ENCODE peak calls at places on chromosomes 2 and 18, in five cellular contexts. Q is IMR-90, U is transverse colon, P is body of pancreas, F is stomach. S is an unnamed sample.

GRCh38 chr2:218008060-218009040 is 5.6 kb upstream of the TNS1 start:
- DNase-seq in Q (peak), U (no peak), P (no peak), F (no peak), S (no peak)

GRCh38 chr18:44758821-44759624 is 78.3 kb downstream of the SETBP1 start:
- DNase-seq in Q (no peak), U (peak), P (no peak), F (no peak), S (no peak)

GRCh38 chr2:132429941-132430573 is 13.5 kb downstream of the GPR39 start:
- DNase-seq in Q (no peak), U (no peak), P (no peak), F (no peak), S (no peak)

GRCh38 chr2:214471382-214471781 is 60.5 kb downstream of the VWC2L start:
- DNase-seq in Q (no peak), U (no peak), P (no peak), F (no peak), S (no peak)

GRCh38 chr2:67840460-67841068 is 222.2 kb downstream of the C1D start:
- DNase-seq in Q (peak), U (peak), P (peak), F (peak), S (peak)

GRCh38 chr2:66270247-66270646 is 164.7 kb upstream of the MEIS1 start:
- DNase-seq in Q (no peak), U (no peak), P (no peak), F (no peak), S (no peak)

GRCh38 chr2:196549052-196549451 is 90.5 kb upstream of the CCDC150 start:
- DNase-seq in Q (no peak), U (no peak), P (no peak), F (no peak), S (no peak)

GRCh38 chr2:219277703-219278654 is 1.2 kb upstream of the DNAJB2 start:
- DNase-seq in Q (peak), U (peak), P (peak), F (peak), S (no peak)

GRCh38 chr2:158676295-158676694 is 118.8 kb upstream of the DAPL1 start:
- DNase-seq in Q (no peak), U (no peak), P (no peak), F (no peak), S (no peak)

GRCh38 chr2:105768961-105769452 is 24.3 kb downstream of the NCK2 start:
- DNase-seq in Q (peak), U (no peak), P (no peak), F (no peak), S (no peak)

GRCh38 chr2:47002480-47003381 is 87.1 kb upstream of the MCFD2 start:
- DNase-seq in Q (no peak), U (no peak), P (no peak), F (no peak), S (no peak)

GRCh38 chr2:70607121-70607551 is 53.5 kb upstream of the TGFA start:
- DNase-seq in Q (no peak), U (no peak), P (no peak), F (no peak), S (peak)

GRCh38 chr2:188244383-188244782 is 47.3 kb upstream of the GULP1 start:
- DNase-seq in Q (peak), U (no peak), P (no peak), F (no peak), S (no peak)

GRCh38 chr2:47189635-47190034 is 34.5 kb upstream of the STPG4 start:
- DNase-seq in Q (peak), U (no peak), P (no peak), F (no peak), S (no peak)

GRCh38 chr2:127514485-127514884 is 11.8 kb downstream of the IWS1 start:
- DNase-seq in Q (no peak), U (no peak), P (no peak), F (no peak), S (no peak)

GRCh38 chr2:148658807-148659722 is 14.5 kb downstream of the EPC2 start:
- DNase-seq in Q (peak), U (no peak), P (no peak), F (no peak), S (no peak)

GRCh38 chr2:159053186-159054031 is 85.0 kb downstream of the TANC1 start:
- DNase-seq in Q (peak), U (no peak), P (no peak), F (no peak), S (no peak)

GRCh38 chr2:63192889-63193778 is 142.5 kb downstream of the OTX1 start:
- DNase-seq in Q (no peak), U (no peak), P (no peak), F (no peak), S (no peak)

GRCh38 chr18:53796042-53796729 is 428.3 kb downstream of the MBD2 start:
- DNase-seq in Q (peak), U (no peak), P (no peak), F (no peak), S (peak)

GRCh38 chr2:214904176-214904575 is 94.7 kb upstream of the BARD1 start:
- DNase-seq in Q (no peak), U (no peak), P (no peak), F (no peak), S (no peak)

GRCh38 chr18:80245781-80246655 is 1.3 kb downstream of the PARD6G start:
- DNase-seq in Q (no peak), U (no peak), P (no peak), F (no peak), S (no peak)

GRCh38 chr2:219284501-219285347 is 5.6 kb downstream of the DNAJB2 start:
- DNase-seq in Q (no peak), U (no peak), P (no peak), F (no peak), S (no peak)

GRCh38 chr2:241102239-241102803 is at the start of gene MTERF4:
- DNase-seq in Q (peak), U (peak), P (peak), F (peak), S (peak)

GRCh38 chr2:208072250-208072892 is 47.0 kb upstream of the PLEKHM3 start:
- DNase-seq in Q (peak), U (peak), P (peak), F (peak), S (peak)

GRCh38 chr2:20108655-20109396 is 57.4 kb upstream of the LAPTM4A start:
- DNase-seq in Q (peak), U (peak), P (no peak), F (no peak), S (peak)

GRCh38 chr2:126783341-126783740 is 115.3 kb upstream of the TEX51 start:
- DNase-seq in Q (no peak), U (no peak), P (no peak), F (no peak), S (no peak)

GRCh38 chr2:26298638-26299393 is 47.1 kb upstream of the SELENOI start:
- DNase-seq in Q (peak), U (peak), P (peak), F (peak), S (no peak)

GRCh38 chr2:58614259-58614658 is 373.1 kb upstream of the FANCL start:
- DNase-seq in Q (no peak), U (no peak), P (no peak), F (no peak), S (no peak)

GRCh38 chr18:58715540-58715939 is 44.3 kb downstream of the MALT1 start:
- DNase-seq in Q (no peak), U (no peak), P (no peak), F (no peak), S (no peak)

GRCh38 chr2:32931945-32932709 is 14.6 kb upstream of the LTBP1 start:
- DNase-seq in Q (no peak), U (no peak), P (no peak), F (no peak), S (no peak)

GRCh38 chr2:219998714-219999227 is 371.3 kb downstream of the SLC4A3 start:
- DNase-seq in Q (no peak), U (no peak), P (no peak), F (no peak), S (no peak)

GRCh38 chr2:98140210-98140609 is 53.2 kb downstream of the VWA3B start:
- DNase-seq in Q (no peak), U (no peak), P (no peak), F (no peak), S (no peak)

GRCh38 chr2:45964226-45964841 is 312.9 kb downstream of the PRKCE start:
- DNase-seq in Q (peak), U (peak), P (peak), F (peak), S (peak)
- TF ChIP-seq POLR2A in Q (no peak), U (peak), P (no peak), F (no peak), S (no peak)

DNA sequence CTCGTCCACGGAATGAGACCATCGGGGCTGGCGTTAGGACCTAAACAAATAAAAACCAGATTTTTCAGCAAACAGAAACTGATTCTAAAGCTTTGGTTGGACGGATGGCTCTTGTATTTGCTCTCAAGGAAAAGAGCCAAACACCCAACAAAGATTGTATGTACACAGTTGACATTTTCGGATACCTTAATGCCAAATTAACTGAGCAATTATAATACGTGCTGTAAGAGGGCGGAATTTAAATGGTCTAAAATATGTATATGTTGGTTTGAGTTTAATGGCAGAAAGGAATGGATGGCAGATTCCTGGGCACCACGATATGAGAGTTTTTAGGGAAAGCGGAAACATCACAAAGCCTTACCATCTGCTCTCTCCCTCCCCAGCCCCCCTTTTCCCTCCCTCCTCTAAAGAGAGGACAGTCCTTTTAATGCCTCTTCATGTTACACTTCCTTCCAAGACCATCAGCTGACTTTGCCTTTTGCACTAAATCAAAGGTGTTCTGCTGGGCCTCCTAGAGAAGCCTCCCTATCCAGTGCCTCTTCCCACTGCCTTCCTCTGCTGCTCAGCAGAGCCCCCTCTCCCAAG is 33.2 kb downstream of the STAT1 start:
- DNase-seq in Q (no peak), U (no peak), P (no peak), F (no peak), S (no peak)
- TF ChIP-seq POLR2A in Q (no peak), U (no peak), P (no peak), F (no peak), S (no peak)

DNA sequence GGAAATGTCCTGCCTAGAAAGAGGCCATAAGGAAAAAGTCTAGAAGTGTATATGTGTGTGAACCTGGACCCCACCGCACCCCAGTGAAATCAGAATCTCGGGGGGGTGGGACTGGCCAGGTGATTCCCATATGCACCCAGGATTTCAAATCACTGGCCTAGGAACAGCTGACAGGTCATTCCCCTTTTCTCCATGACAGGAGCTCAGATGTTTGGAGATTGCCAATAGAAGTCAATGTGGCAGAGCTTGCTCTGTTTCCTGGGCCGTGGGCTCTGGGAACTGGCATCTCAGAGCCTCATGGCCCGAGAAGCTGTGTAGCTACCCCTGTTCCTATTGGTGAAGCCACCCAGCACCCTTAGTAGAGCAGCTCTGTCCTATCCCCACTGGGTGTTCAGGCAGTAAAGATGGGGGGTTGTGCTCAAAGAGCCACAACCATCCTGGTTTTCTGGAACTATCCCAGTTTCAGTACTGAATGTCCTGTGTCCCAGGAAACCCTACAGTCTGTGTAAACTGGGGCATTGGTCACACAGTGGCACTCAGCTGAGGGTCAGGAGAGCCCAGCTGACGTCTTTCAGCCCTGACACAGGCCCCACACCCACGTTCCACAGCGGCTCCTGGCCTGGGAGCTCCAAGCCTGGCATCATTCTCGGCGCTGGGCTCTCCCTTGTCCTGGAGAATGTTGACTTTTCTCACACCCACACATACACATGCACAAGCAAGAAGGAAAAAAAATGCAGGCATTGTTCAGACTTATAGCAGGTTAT is 18.9 kb downstream of the GNLY start:
- DNase-seq in Q (peak), U (peak), P (peak), F (peak), S (no peak)
- TF ChIP-seq POLR2A in Q (no peak), U (no peak), P (no peak), F (no peak), S (no peak)

GRCh38 chr2:144513388-144514100 is 6.4 kb downstream of the ZEB2 start:
- DNase-seq in Q (peak), U (no peak), P (no peak), F (no peak), S (no peak)
- TF ChIP-seq POLR2A in Q (peak), U (peak), P (no peak), F (no peak), S (no peak)

GRCh38 chr2:238160206-238161129 is 1.7 kb downstream of the ERFE start:
- DNase-seq in Q (peak), U (no peak), P (no peak), F (no peak), S (no peak)

GRCh38 chr2:238162516-238163441 is 4.0 kb downstream of the ERFE start:
- DNase-seq in Q (no peak), U (no peak), P (no peak), F (no peak), S (peak)

GRCh38 chr2:238162171-238162515 is 3.4 kb downstream of the ERFE start:
- DNase-seq in Q (no peak), U (no peak), P (no peak), F (no peak), S (no peak)

GRCh38 chr2:238159676-238160205 is 971 bp downstream of the ERFE start:
- DNase-seq in Q (no peak), U (no peak), P (no peak), F (no peak), S (no peak)

DNA sequence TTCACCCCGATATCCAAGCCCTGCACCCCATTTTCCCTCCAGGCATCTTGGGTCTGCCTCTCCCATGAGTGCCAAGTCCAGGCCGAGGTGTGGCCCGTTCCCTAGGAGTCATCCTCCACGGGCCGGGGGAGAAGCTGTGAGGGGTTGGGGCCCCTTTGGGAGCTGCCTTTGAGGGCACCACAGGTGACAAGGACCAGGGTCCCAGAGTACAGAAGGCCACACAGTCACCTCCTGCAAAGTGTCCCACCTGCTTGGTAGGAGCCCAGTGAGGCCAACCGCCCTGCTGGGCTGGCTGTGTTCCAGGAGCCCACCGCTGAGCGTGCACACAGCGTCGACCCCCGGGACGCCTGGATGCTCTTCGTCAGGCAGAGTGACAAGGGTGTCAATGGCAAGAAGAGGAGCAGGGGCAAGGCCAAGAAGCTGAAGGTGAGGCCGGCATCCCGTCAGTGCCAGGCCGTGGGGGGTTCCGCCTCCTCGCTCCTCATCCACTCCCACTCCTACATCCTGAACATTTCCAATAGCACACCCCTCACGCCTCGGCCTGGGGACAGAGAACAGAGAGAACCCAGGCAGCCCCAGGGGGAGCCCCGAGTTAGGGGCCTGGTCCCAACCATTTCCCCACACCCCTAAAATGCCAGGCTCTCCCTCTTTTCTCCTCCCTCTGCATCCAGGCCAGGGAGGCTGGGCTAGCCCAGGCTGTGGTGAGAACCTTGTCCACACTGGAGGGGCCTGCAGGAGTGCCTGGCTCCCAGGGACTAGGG is 2.7 kb downstream of the ERFE start:
- DNase-seq in Q (no peak), U (no peak), P (no peak), F (no peak), S (no peak)
- TF ChIP-seq POLR2A in Q (no peak), U (no peak), P (no peak), F (no peak), S (no peak)

GRCh38 chr2:86102157-86102556 is 3.5 kb downstream of the POLR1A start:
- DNase-seq in Q (no peak), U (no peak), P (no peak), F (no peak), S (no peak)

GRCh38 chr2:86105969-86106945 is at the start of gene PTCD3:
- DNase-seq in Q (peak), U (peak), P (peak), F (peak), S (peak)

GRCh38 chr2:86107031-86107430 is 996 bp downstream of the PTCD3 start:
- DNase-seq in Q (no peak), U (no peak), P (no peak), F (no peak), S (no peak)

GRCh38 chr2:86105252-86105968 is at the start of gene POLR1A:
- DNase-seq in Q (peak), U (peak), P (peak), F (peak), S (peak)
- TF ChIP-seq POLR2A in Q (no peak), U (no peak), P (no peak), F (no peak), S (no peak)

S was measured in H54.